ENCODE peak calls at places on chromosome 19, in four cellular contexts. A is tibial nerve, B is foreskin fibroblast, P is endodermal cell. J is an unnamed sample.

GRCh38 chr19:35013047-35013819 is 13.1 kb downstream of the GRAMD1A start:
- DNase-seq in A (peak), B (peak), P (peak), J (peak)

GRCh38 chr19:55082023-55082851 is 6.6 kb downstream of the EPS8L1 start:
- DNase-seq in A (no peak), B (peak), P (peak), J (peak)

GRCh38 chr19:330503-330902 is 14.1 kb downstream of the MIER2 start:
- DNase-seq in A (no peak), B (no peak), P (no peak), J (no peak)

GRCh38 chr19:1616396-1616795 is 11.1 kb upstream of the UQCR11 start:
- DNase-seq in A (no peak), B (peak), P (no peak), J (no peak)

GRCh38 chr19:15452111-15453047 is 2.6 kb upstream of the WIZ start:
- DNase-seq in A (peak), B (peak), P (peak), J (peak)

GRCh38 chr19:54470991-54471782 is 1.9 kb downstream of the CDC42EP5 start:
- DNase-seq in A (peak), B (peak), P (peak), J (no peak)

GRCh38 chr19:35509018-35509652 is 4.3 kb downstream of the DMKN start:
- DNase-seq in A (no peak), B (no peak), P (peak), J (no peak)

GRCh38 chr19:15672580-15673175 is at the start of gene CYP4F12:
- DNase-seq in A (peak), B (peak), P (no peak), J (no peak)

GRCh38 chr19:46297700-46298476 is 1.0 kb downstream of the HIF3A start:
- DNase-seq in A (peak), B (peak), P (peak), J (peak)

GRCh38 chr19:48575931-48576622 is 24.1 kb downstream of the SULT2B1 start:
- DNase-seq in A (no peak), B (no peak), P (no peak), J (no peak)

GRCh38 chr19:6516018-6516658 is 14.0 kb upstream of the TUBB4A start:
- DNase-seq in A (peak), B (peak), P (peak), J (peak)

GRCh38 chr19:2665103-2665502 is 37.4 kb downstream of the GNG7 start:
- DNase-seq in A (no peak), B (no peak), P (no peak), J (no peak)

GRCh38 chr19:30074096-30074495 is 132.1 kb downstream of the URI1 start:
- DNase-seq in A (no peak), B (no peak), P (no peak), J (no peak)

GRCh38 chr19:33866696-33867095 is 70.0 kb downstream of the KCTD15 start:
- DNase-seq in A (no peak), B (no peak), P (no peak), J (no peak)

GRCh38 chr19:13024958-13025653 is 29.8 kb downstream of the NFIX start:
- DNase-seq in A (no peak), B (no peak), P (peak), J (no peak)

GRCh38 chr19:56312337-56312736 is 2.3 kb downstream of the ZSCAN5A start:
- DNase-seq in A (no peak), B (no peak), P (no peak), J (no peak)

GRCh38 chr19:41813911-41814310 is 17.5 kb downstream of the CEACAM3 start:
- DNase-seq in A (no peak), B (no peak), P (no peak), J (no peak)

GRCh38 chr19:29771708-29772415 is 39.9 kb upstream of the CCNE1 start:
- DNase-seq in A (no peak), B (peak), P (peak), J (peak)

GRCh38 chr19:45691516-45692186 is at the start of gene SNRPD2:
- DNase-seq in A (peak), B (peak), P (peak), J (peak)

GRCh38 chr19:35345671-35346111 is 2.0 kb upstream of the FFAR1 start:
- DNase-seq in A (no peak), B (no peak), P (peak), J (no peak)

GRCh38 chr19:48390188-48391099 is 907 bp downstream of the KDELR1 start:
- DNase-seq in A (peak), B (peak), P (peak), J (peak)

GRCh38 chr19:39038098-39038497 is 5.7 kb upstream of the FBXO27 start:
- DNase-seq in A (no peak), B (peak), P (peak), J (peak)

GRCh38 chr19:32475393-32475792 is 69.8 kb downstream of the DPY19L3 start:
- DNase-seq in A (no peak), B (no peak), P (no peak), J (no peak)

GRCh38 chr19:3692141-3693029 is 7.9 kb downstream of the PIP5K1C start:
- DNase-seq in A (no peak), B (no peak), P (peak), J (no peak)

GRCh38 chr19:30558793-30559192 is 186.6 kb downstream of the ZNF536 start:
- DNase-seq in A (no peak), B (no peak), P (no peak), J (no peak)

GRCh38 chr19:13001166-13001501 is 5.9 kb downstream of the NFIX start:
- DNase-seq in A (no peak), B (no peak), P (no peak), J (no peak)

GRCh38 chr19:33904681-33905080 is 108.0 kb downstream of the KCTD15 start:
- DNase-seq in A (no peak), B (peak), P (peak), J (peak)

GRCh38 chr19:40335855-40336700 is 12.1 kb downstream of the C19orf47 start:
- DNase-seq in A (no peak), B (no peak), P (no peak), J (peak)

GRCh38 chr19:33998302-33998701 is 174.0 kb upstream of the LSM14A start:
- DNase-seq in A (no peak), B (no peak), P (no peak), J (no peak)

GRCh38 chr19:3396881-3397265 is 30.5 kb downstream of the NFIC start:
- DNase-seq in A (no peak), B (no peak), P (no peak), J (no peak)

GRCh38 chr19:3725640-3726310 is 17.6 kb downstream of the TJP3 start:
- DNase-seq in A (no peak), B (no peak), P (peak), J (no peak)

GRCh38 chr19:17618281-17618903 is 62.9 kb downstream of the COLGALT1 start:
- DNase-seq in A (no peak), B (no peak), P (no peak), J (no peak)
- TF ChIP-seq CTCF in A (no peak), B (no peak), P (no peak), J (no peak)

GRCh38 chr19:51632126-51632525 is 1.9 kb upstream of the SIGLEC5 start:
- DNase-seq in A (no peak), B (no peak), P (no peak), J (no peak)
- H3K4me3 ChIP-seq in A (no peak), B (no peak), P (no peak), J (no peak)

DNA sequence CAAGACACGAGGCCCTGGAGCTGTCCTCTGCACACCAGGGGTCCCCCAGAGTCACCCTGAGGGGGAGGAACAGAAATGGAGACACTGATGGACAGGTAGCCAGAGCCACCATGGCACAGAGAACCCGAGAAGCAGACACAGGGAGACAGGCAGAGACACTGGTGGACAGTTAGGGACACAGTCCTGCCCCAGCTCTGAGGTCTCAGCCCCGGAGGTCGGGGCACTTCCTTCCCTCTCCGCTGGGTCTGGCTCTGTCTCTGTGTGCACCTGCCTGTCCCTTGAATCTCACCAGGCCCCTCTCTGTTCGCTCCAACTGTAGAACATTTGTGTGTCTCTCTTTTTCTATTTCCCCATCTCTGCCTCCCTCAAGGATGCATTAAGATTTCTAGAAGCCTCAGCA is 4.6 kb downstream of the KLK14 start:
- DNase-seq in A (no peak), B (no peak), P (no peak), J (no peak)
- TF ChIP-seq CTCF in A (no peak), B (no peak), P (no peak), J (no peak)

DNA sequence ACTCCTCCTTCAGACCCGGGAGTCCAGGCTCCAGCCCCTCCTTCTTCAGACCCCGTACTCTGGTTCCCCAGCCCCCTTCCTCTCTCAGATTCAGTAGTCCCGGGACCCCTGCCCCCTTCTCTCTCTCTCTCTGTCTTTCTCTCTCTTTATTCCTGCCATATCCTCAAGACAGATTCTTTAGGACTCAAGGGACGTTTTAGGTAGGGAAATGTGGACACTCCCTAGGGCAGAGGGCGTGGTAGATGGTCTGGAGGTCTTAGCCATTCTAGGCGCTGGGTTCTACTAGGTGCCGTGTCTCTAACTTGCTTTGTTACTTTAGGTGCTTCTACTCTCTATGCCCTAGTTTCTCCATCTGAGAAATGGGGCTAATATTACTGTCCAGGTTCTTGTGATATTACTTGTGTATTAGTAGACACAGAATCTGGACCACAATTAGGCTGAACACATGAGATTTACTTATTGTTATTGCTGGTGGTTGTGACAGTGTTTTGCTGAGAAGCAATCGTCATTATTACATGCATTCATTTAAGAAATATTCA is 751 bp upstream of the C19orf84 start:
- DNase-seq in A (no peak), B (no peak), P (no peak), J (no peak)
- H3K4me3 ChIP-seq in A (no peak), B (no peak), P (no peak), J (no peak)

GRCh38 chr19:21264416-21264815 is 64.8 kb downstream of the ZNF708 start:
- DNase-seq in A (no peak), B (no peak), P (no peak), J (no peak)
- TF ChIP-seq CTCF in A (no peak), B (no peak), P (no peak), J (no peak)

GRCh38 chr19:18616023-18616422 is 3.4 kb downstream of the TMEM59L start:
- DNase-seq in A (no peak), B (no peak), P (no peak), J (no peak)

GRCh38 chr19:18617562-18617961 is 4.9 kb downstream of the TMEM59L start:
- DNase-seq in A (no peak), B (no peak), P (no peak), J (no peak)

GRCh38 chr19:18618236-18618635 is 5.6 kb downstream of the TMEM59L start:
- DNase-seq in A (no peak), B (no peak), P (no peak), J (no peak)

DNA sequence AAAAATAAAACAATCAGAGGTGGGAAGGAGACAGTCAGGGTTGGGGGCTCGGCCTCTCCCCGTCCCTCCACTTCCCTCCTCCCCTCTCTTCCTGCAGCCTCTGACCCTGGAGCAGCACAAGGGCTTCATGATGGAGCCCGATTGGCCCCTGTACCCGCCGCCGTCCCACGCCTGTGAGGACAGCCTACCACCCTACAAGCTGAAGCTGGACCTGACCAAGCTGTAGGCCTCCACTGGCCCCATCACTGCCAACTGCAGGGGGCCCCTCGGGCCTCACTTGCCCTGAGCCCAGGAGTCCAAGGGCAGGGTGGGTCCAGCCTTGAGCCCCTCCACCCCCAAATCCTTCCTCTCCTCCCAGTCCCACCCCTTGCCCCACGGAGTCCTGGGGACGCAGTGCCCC is 7.6 kb downstream of the TMEM59L start:
- DNase-seq in A (no peak), B (no peak), P (no peak), J (no peak)
- H3K4me3 ChIP-seq in A (no peak), B (no peak), P (no peak), J (no peak)

DNA sequence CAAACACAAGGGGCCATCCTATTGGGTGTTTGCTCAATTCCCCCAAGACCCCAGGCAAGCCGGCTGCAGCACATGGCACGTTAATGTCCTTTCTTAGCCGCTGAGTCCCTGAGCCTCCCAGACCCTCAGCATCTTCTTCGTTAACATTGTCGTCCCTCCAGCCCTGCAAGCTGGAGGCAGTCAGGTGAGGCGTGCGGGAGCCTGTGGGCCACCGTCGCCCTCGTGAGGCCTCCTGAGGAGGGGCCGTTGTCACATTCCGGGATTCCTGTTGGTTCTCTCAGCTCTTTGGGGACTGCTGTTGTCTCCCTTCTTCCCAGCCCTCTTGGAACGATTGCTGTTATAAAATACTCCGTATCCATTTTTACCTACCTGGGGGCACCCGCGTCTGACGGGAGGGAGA is 140.6 kb downstream of the KDM4B start:
- DNase-seq in A (no peak), B (no peak), P (peak), J (no peak)
- TF ChIP-seq CTCF in A (no peak), B (no peak), P (peak), J (peak)

DNA sequence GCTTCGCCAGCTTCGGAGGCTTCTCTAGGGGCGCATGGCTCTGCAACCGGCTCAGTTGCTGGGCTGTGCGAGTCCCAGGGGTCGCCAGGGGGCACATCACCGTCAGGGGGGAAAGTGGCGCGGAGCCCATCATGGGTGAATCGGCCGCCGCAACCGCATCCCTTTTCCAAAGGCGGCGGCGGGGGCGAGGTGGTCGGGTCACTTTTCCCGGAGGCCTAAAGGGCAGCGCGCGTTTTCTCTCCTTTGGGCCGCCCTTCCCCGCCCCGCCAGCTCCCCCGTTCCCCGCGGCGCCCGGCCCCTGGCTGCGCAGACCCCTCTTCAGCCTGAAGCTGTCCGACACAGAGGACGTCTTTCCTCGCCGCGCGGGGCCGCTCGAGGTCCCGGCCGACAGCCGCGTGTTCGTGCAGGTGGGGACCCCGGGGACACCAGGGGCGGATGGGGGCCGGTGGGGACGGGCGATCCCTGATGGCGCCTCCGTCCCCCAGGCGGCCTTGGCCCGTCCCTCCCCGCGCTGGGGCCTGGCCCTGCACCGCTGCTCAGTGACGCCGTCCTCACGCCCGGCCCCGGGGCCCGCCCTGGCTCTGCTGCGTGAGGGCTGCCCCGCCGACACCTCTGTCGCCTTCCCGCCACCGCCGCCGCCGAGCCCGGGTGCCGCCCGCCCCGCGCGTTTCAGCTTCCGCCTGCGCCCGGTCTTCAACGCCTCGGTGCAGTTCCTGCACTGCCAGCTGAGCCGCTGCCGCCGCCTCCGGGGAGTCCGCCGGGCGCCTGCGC is 1.7 kb downstream of the TGFBR3L start:
- DNase-seq in A (no peak), B (peak), P (peak), J (no peak)
- H3K4me3 ChIP-seq in A (no peak), B (peak), P (no peak), J (no peak)

J was measured in astrocyte of the spinal cord.